ENCODE peak calls at places on chromosomes 7 and 10, in eight cellular contexts. H, E, U, O, R, I, N and A are unnamed samples.

GRCh38 chr7:149476791-149477190 is 15.9 kb upstream of the ZNF777 start:
- DNase-seq in O (no peak), E (no peak), I (no peak), H (no peak), U (no peak), R (no peak), N (no peak), A (no peak)

GRCh38 chr7:119685906-119686305 is 587.1 kb upstream of the KCND2 start:
- DNase-seq in U (no peak), E (no peak), R (no peak), O (no peak), N (no peak), H (no peak), I (no peak), A (no peak)

GRCh38 chr10:124150807-124151417 is 57.5 kb upstream of the CHST15 start:
- DNase-seq in N (peak), U (no peak), O (peak), H (no peak), I (no peak), R (peak), E (no peak), A (no peak)

GRCh38 chr10:131531265-131532190 is 220.0 kb upstream of the TCERG1L start:
- DNase-seq in H (no peak), U (no peak), N (no peak), I (no peak), R (no peak), O (no peak), E (no peak), A (no peak)

GRCh38 chr7:75762350-75762917 is 9.6 kb downstream of the CCL26 start:
- DNase-seq in I (peak), E (peak), R (no peak), N (peak), H (peak), O (no peak), U (peak), A (peak)

GRCh38 chr7:19754521-19755116 is 18.8 kb downstream of the TMEM196 start:
- DNase-seq in E (no peak), N (peak), U (peak), R (no peak), H (peak), O (no peak), I (peak), A (peak)

GRCh38 chr7:130353196-130353595 is 8.6 kb downstream of the CPA5 start:
- DNase-seq in I (no peak), H (no peak), O (no peak), N (peak), E (no peak), R (no peak), U (no peak), A (no peak)

GRCh38 chr10:60606343-60607080 is 171.8 kb upstream of the CDK1 start:
- DNase-seq in I (peak), R (no peak), O (no peak), E (peak), H (peak), U (peak), N (no peak), A (peak)

GRCh38 chr10:90432891-90433290 is 424.9 kb downstream of the HTR7 start:
- DNase-seq in E (no peak), U (no peak), I (no peak), O (no peak), R (no peak), N (no peak), H (no peak), A (no peak)

GRCh38 chr7:119900996-119901395 is 372.0 kb upstream of the KCND2 start:
- DNase-seq in I (no peak), U (no peak), R (peak), O (no peak), E (no peak), N (no peak), H (peak), A (no peak)

DNA sequence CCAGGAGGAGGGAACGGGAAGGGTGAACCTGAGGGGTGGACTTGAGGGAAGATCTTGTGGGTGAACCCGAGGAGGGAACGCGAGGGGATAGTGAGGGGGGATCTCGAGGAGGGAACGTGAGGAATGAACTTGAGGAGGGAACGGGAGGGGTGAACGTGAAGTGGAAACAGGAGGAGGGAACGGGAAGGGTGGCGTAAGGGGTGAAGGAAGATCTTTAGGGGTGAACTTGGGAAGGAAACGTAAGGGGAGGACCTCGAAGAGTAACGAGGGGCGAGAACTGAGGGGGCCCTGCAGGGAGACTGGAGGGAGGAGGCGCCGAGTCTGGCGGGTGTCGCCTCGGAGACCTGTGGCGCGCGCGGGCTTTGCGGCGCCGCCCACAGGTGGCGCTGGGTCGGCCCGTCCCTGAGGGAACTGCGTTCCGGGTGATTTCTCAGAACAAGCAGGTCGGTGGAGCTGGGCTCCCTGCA is 677 bp downstream of the MYO3A start:
- DNase-seq in O (no peak), H (no peak), I (no peak), U (no peak), R (peak), N (no peak), E (no peak), A (no peak)
- H3K4me3 ChIP-seq in O (peak), H (no peak), I (peak), U (no peak), R (peak), N (no peak), E (peak), A (no peak)

GRCh38 chr7:1566687-1567081 is 3.1 kb downstream of the PSMG3 start:
- DNase-seq in H (no peak), N (no peak), I (no peak), E (no peak), U (no peak), R (no peak), O (peak), A (no peak)
- H3K4me3 ChIP-seq in H (no peak), N (no peak), I (no peak), E (no peak), U (no peak), R (no peak), O (no peak), A (no peak)

GRCh38 chr7:78636727-78637126 is 816.7 kb downstream of the MAGI2 start:
- DNase-seq in R (no peak), U (no peak), N (no peak), O (no peak), H (no peak), E (no peak), I (no peak), A (no peak)

GRCh38 chr7:78638364-78638763 is 815.1 kb downstream of the MAGI2 start:
- DNase-seq in E (no peak), O (no peak), I (no peak), R (no peak), U (no peak), N (no peak), H (no peak), A (no peak)

GRCh38 chr7:78634073-78634472 is 819.4 kb downstream of the MAGI2 start:
- DNase-seq in N (no peak), H (no peak), E (no peak), I (no peak), U (no peak), O (no peak), R (no peak), A (peak)

DNA sequence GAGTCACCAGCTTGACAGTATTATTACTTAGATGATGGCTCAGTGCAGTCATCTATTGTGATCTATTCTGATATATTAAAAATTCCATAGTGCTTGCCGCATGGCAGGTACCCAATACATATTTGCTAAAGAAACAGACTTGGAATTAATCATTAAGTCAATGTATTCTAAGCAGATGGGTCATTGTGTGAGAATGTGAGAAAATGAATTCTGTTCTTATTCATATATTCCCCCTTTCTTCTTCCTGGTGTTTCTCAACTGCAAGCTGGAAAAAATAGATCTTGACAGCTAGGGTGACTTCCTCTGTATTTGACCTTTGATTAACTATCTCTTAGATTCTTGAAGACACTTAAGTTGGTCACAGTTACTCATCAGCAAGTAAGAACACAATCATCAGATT is 818.1 kb downstream of the MAGI2 start:
- DNase-seq in O (no peak), H (no peak), E (peak), N (no peak), I (no peak), U (peak), R (no peak), A (no peak)
- H3K4me3 ChIP-seq in O (no peak), H (no peak), E (no peak), N (no peak), I (no peak), U (no peak), R (no peak), A (no peak)

GRCh38 chr7:126699707-126700106 is 553.0 kb downstream of the GRM8 start:
- DNase-seq in O (no peak), R (no peak), H (no peak), U (no peak), N (peak), I (no peak), E (no peak), A (no peak)
- H3K4me3 ChIP-seq in O (no peak), R (no peak), H (no peak), U (no peak), N (no peak), I (no peak), E (no peak), A (no peak)